ENCODE peak calls at places on chromosomes 11 and 22, in nine cellular contexts. V is tibial nerve, K is GM06990, C is fibroblast of lung, Y is ascending aorta, G is gastrocnemius medialis, R is lung, B is spleen, X is HepG2. E is an unnamed sample.

GRCh38 chr11:57482782-57483569 is 22.6 kb downstream of the RTN4RL2 start:
- DNase-seq in C (no peak), V (no peak), K (peak; percentile 70), R (no peak), B (peak; percentile 87), X (no peak), Y (no peak), G (no peak), E (peak; percentile 91)

GRCh38 chr11:9771126-9771624 is 107.3 kb downstream of the SWAP70 start:
- DNase-seq in Y (no peak), V (no peak), K (no peak), R (no peak), X (no peak), G (no peak), B (no peak), C (no peak), E (no peak)

GRCh38 chr11:113345978-113346377 is 31.6 kb downstream of the TTC12 start:
- DNase-seq in C (peak; percentile 27), V (no peak), G (no peak), K (no peak), B (no peak), R (no peak), Y (no peak), X (no peak), E (no peak)

GRCh38 chr11:26842883-26843282 is 121.0 kb upstream of the SLC5A12 start:
- DNase-seq in V (no peak), B (no peak), G (no peak), R (no peak), Y (no peak), C (no peak), X (no peak), K (no peak), E (no peak)

GRCh38 chr11:13352711-13353110 is 75.1 kb downstream of the BMAL1 start:
- DNase-seq in K (no peak), C (no peak), R (no peak), V (no peak), Y (no peak), G (no peak), X (no peak), B (no peak), E (no peak)

GRCh38 chr22:46583571-46583970 is 36.6 kb upstream of the GRAMD4 start:
- DNase-seq in R (no peak), Y (no peak), C (no peak), X (no peak), G (peak; percentile 8), B (peak; percentile 44), K (no peak), V (no peak), E (peak; percentile 35)

GRCh38 chr11:93541884-93542752 is 1.1 kb downstream of the SMCO4 start:
- DNase-seq in R (peak; percentile 39), B (peak; percentile 89), K (peak; percentile 67), X (peak; percentile 62), V (no peak), G (peak; percentile 23), Y (no peak), C (peak; percentile 44), E (peak; percentile 88)

GRCh38 chr22:31036671-31037550 is 44.2 kb upstream of the SMTN start:
- DNase-seq in V (no peak), K (no peak), Y (no peak), X (no peak), R (no peak), G (peak; percentile 17), B (no peak), C (peak; percentile 65), E (no peak)

GRCh38 chr22:26536056-26536761 is 23.9 kb upstream of the TFIP11 start:
- DNase-seq in B (no peak), K (peak; percentile 18), Y (no peak), G (peak; percentile 43), X (no peak), V (no peak), C (no peak), R (no peak), E (no peak)

GRCh38 chr22:26534166-26534855 is 22.0 kb upstream of the TFIP11 start:
- DNase-seq in X (no peak), K (no peak), G (no peak), R (no peak), B (no peak), V (no peak), C (no peak), Y (no peak), E (no peak)

GRCh38 chr22:26534874-26535470 is 22.7 kb upstream of the TFIP11 start:
- DNase-seq in V (no peak), K (peak; percentile 21), R (no peak), X (no peak), G (no peak), Y (no peak), B (no peak), C (no peak), E (no peak)

GRCh38 chr22:26535499-26535898 is 23.2 kb upstream of the TFIP11 start:
- DNase-seq in C (no peak), B (no peak), R (no peak), K (peak; percentile 44), X (no peak), V (no peak), Y (no peak), G (no peak), E (no peak)

DNA sequence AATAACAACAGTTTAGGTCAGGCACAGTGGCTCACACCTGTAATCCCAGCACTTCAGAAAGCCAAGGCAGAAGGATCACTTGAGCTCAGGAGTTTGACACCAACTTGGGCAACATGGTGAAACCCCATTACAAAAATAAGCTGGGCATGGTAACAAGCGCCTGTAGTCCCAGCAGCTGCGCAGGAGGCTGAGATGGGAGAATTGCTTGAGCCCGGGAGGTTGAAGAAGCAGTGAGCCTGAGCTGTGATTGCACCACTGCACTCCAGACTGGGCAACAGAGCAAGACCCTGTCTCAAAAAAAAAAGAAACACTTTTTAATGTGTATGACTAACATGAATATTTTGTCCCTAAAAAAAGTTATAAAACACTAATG is 24.5 kb upstream of the TFIP11 start:
- DNase-seq in V (no peak), Y (no peak), B (no peak), G (peak; percentile 58), K (no peak), R (no peak), X (no peak), C (no peak), E (no peak)
- H3K36me3 ChIP-seq in V (no peaks in the 10 kb centered on the region), Y (peaks cover 40% of the 10 kb centered on the region), B (peaks cover 100% of the 10 kb centered on the region), G (peaks cover 47% of the 10 kb centered on the region), K (peaks cover 9% of the 10 kb centered on the region), R (peaks cover 31% of the 10 kb centered on the region), X (peaks cover 3% of the 10 kb centered on the region), C (peaks cover 8% of the 10 kb centered on the region), E (peaks cover 33% of the 10 kb centered on the region)

GRCh38 chr11:32563600-32563959 is 20.1 kb upstream of the EIF3M start:
- DNase-seq in K (no peak), C (no peak), X (no peak), B (no peak), Y (no peak), V (no peak), G (no peak), R (no peak), E (no peak)

GRCh38 chr11:32555885-32556284 is 27.7 kb upstream of the EIF3M start:
- DNase-seq in V (no peak), R (no peak), B (no peak), C (no peak), Y (no peak), K (no peak), G (no peak), X (no peak), E (no peak)

GRCh38 chr11:32562839-32563599 is 20.6 kb upstream of the EIF3M start:
- DNase-seq in G (no peak), K (no peak), V (no peak), R (no peak), C (peak; percentile 46), B (no peak), X (no peak), Y (no peak), E (no peak)

GRCh38 chr11:32566527-32566926 is 17.1 kb upstream of the EIF3M start:
- DNase-seq in X (no peak), Y (no peak), B (no peak), C (no peak), R (no peak), V (no peak), K (no peak), G (no peak), E (no peak)

DNA sequence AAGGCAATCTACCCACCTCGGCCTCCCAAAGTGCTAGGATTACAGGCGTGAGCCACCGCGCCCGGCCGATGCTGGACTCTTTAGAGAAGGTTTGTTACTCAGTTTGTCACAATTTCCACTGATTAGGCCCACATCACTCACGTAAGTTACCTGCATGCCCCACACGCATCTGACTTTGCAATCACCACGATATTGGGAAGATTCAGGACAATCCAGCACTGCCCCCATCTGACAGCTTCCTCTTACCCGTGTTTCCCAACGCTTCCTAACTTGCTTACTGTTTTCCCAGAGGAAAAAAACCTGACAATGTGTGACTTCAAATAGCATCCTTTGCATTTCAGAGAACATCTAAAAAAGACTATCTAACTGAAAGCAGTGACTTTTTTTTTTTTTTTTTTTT is 21.8 kb upstream of the EIF3M start:
- DNase-seq in Y (no peak), K (no peak), B (no peak), X (no peak), G (no peak), C (no peak), R (no peak), V (no peak), E (no peak)
- TF ChIP-seq CTCF in Y (no peak), K (no peak), B (no peak), X (peak; percentile 18), G (no peak), C (no peak), R (no peak), V (no peak), E (peak; percentile 41)

DNA sequence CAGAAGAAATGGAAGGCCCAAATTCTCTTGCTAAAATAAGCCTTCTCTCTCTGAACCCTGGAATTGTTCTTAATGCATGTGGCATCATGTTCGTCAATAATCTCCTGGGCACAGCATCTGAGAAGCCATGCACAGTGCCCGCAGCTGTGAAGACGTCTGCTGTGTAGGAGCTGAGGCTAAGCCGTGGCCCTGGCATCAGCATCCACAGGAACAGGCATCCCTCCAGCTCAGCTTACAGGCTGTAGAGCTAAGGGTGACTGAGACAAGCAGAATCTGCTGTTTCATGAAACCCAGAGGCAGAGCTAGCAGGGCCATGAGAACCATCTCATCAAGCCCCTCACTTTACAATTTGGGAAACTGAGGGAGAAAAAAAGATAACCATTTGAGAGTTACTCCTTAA is 60.6 kb downstream of the SEZ6L start:
- DNase-seq in X (no peak), Y (no peak), R (no peak), C (no peak), G (peak; percentile 50), K (no peak), B (no peak), V (no peak), E (peak; percentile 3)
- H3K27me3 ChIP-seq in X (peaks cover 17% of the 10 kb centered on the region), Y (no peaks in the 10 kb centered on the region), R (no peaks in the 10 kb centered on the region), C (no peaks in the 10 kb centered on the region), G (no peaks in the 10 kb centered on the region), K (no peaks in the 10 kb centered on the region), B (peaks cover 75% of the 10 kb centered on the region), V (no peaks in the 10 kb centered on the region), E (no peaks in the 10 kb centered on the region)

DNA sequence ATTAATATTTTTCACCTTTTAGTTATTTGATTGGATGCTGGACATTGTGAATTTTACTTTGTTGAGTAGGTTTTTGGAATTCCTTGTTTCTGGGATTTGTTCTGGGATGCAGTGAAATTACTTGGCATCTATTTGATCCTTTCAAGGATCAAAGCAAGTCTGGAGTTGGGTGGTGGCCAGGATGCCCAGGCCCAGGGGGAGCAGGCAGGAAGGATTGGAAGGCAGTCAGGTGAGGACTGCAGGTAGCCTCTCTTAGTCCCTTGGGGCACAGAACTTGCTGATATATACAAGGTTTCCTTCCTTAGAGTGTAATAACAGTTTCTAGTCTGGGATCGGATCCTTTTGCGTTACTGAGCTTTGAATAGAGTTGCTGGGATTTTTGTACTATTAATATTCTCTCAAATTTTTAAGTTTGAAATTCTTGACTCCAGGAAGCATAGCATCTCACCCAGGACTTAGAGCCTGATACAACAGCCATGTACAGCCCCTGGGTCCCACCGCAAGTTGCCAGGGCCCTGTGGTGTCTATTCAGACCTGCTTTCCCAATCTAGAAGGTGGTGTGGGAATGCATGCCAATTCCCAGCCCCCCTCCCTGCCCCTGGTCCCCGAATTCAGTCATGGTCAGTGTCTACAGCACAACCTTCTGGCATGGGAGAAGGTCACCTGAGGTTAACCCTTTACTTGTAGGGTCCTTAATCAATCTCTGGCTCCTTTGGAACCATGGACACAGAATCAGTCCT is 6.1 kb downstream of the ZNF74 start:
- DNase-seq in Y (no peak), V (no peak), K (no peak), C (no peak), R (no peak), B (no peak), X (no peak), G (no peak), E (peak; percentile 10)
- H3K36me3 ChIP-seq in Y (peaks cover 27% of the 10 kb centered on the region), V (no peaks in the 10 kb centered on the region), K (no peaks in the 10 kb centered on the region), C (peaks cover 4% of the 10 kb centered on the region), R (peaks cover 16% of the 10 kb centered on the region), B (peaks cover 41% of the 10 kb centered on the region), X (peaks cover 7% of the 10 kb centered on the region), G (no peaks in the 10 kb centered on the region), E (peaks cover 36% of the 10 kb centered on the region)